ENCODE peak calls at places on chromosomes 5 and 9, in four cellular contexts. A is D341Med, E is amniotic epithelial cell, N is left cardiac atrium. G is an unnamed sample.
A peak's percentile ranks its signal among the peaks of the same experiment; 100 is the strongest.

GRCh38 chr9:95793924-95794828 is 81.3 kb upstream of the ERCC6L2 start:
- DNase-seq in A (no peak), N (no peak), E (peak; percentile 36), G (no peak)

GRCh38 chr9:112000743-112001142 is 104.1 kb downstream of the UGCG start:
- DNase-seq in E (peak; percentile 40), A (no peak), N (no peak), G (no peak)

GRCh38 chr9:123584202-123585176 is 228.5 kb downstream of the CRB2 start:
- DNase-seq in N (no peak), A (no peak), E (no peak), G (no peak)

GRCh38 chr5:55278778-55279177 is 28.7 kb downstream of the DHX29 start:
- DNase-seq in N (no peak), A (no peak), E (peak; percentile 64), G (no peak)

GRCh38 chr9:104900871-104901270 is 27.1 kb downstream of the ABCA1 start:
- DNase-seq in E (no peak), N (no peak), A (no peak), G (no peak)

GRCh38 chr5:148909001-148909400 is 82.6 kb downstream of the ADRB2 start:
- DNase-seq in N (no peak), A (no peak), E (peak; percentile 11), G (no peak)

GRCh38 chr9:138003485-138004190 is 126.1 kb downstream of the CACNA1B start:
- DNase-seq in N (no peak), E (no peak), A (no peak), G (no peak)

GRCh38 chr9:69976165-69976564 is 67.5 kb upstream of the MAMDC2 start:
- DNase-seq in E (peak; percentile 81), N (no peak), A (no peak), G (peak; percentile 37)

GRCh38 chr5:14172149-14172795 is 29.1 kb downstream of the TRIO start:
- DNase-seq in N (no peak), E (no peak), A (no peak), G (no peak)

GRCh38 chr5:56717253-56717987 is 97.9 kb upstream of the MAP3K1 start:
- DNase-seq in N (no peak), A (no peak), E (peak; percentile 24), G (no peak)

GRCh38 chr5:15966066-15966640 is 213.4 kb downstream of the MARCHF11 start:
- DNase-seq in N (no peak), E (peak; percentile 42), A (no peak), G (no peak)

GRCh38 chr9:127912882-127913281 is 4.0 kb downstream of the ST6GALNAC4 start:
- DNase-seq in A (no peak), E (no peak), N (no peak), G (no peak)

GRCh38 chr5:69367697-69368279 is 1.5 kb downstream of the AK6 start:
- DNase-seq in A (no peak), E (no peak), N (no peak), G (no peak)

GRCh38 chr9:71446081-71446480 is 322.2 kb downstream of the CEMIP2 start:
- DNase-seq in A (no peak), N (no peak), E (no peak), G (peak; percentile 19)

GRCh38 chr5:58944221-58944620 is 361.3 kb downstream of the RAB3C start:
- DNase-seq in E (no peak), A (no peak), N (no peak), G (no peak)

GRCh38 chr5:149694007-149694406 is 36.1 kb upstream of the PPARGC1B start:
- DNase-seq in N (peak; percentile 62), E (no peak), A (no peak), G (peak; percentile 11)

GRCh38 chr5:9544502-9545300 is 1.2 kb downstream of the SEMA5A start:
- DNase-seq in E (peak; percentile 67), N (peak; percentile 82), A (peak; percentile 67), G (peak; percentile 94)

GRCh38 chr9:4435197-4435596 is 55.1 kb upstream of the SLC1A1 start:
- DNase-seq in A (no peak), N (no peak), E (peak; percentile 87), G (no peak)

GRCh38 chr9:125513634-125514413 is 193.2 kb downstream of the MAPKAP1 start:
- DNase-seq in N (peak; percentile 31), A (no peak), E (peak; percentile 88), G (no peak)

GRCh38 chr9:93156475-93157008 is 22.5 kb upstream of the NINJ1 start:
- DNase-seq in E (no peak), A (no peak), N (no peak), G (no peak)

GRCh38 chr5:147690595-147690994 is 91.9 kb downstream of the JAKMIP2 start:
- DNase-seq in N (no peak), A (peak; percentile 32), E (peak; percentile 5), G (peak; percentile 49)

GRCh38 chr5:146660381-146660960 is 144.5 kb upstream of the GPR151 start:
- DNase-seq in E (no peak), N (no peak), A (no peak), G (no peak)

GRCh38 chr5:29568028-29568427 is 1625.5 kb upstream of the CDH6 start:
- DNase-seq in N (no peak), A (no peak), E (no peak), G (no peak)

GRCh38 chr5:78320461-78320860 is 26.0 kb upstream of the AP3B1 start:
- DNase-seq in A (peak; percentile 34), N (no peak), E (peak; percentile 49), G (no peak)

GRCh38 chr5:67887648-67888047 is 327.9 kb upstream of the PIK3R1 start:
- DNase-seq in N (no peak), A (no peak), E (no peak), G (no peak)

GRCh38 chr9:76166436-76166959 is 227.7 kb downstream of the RFK start:
- DNase-seq in A (no peak), N (no peak), E (no peak), G (peak; percentile 17)

GRCh38 chr5:108259306-108259705 is 122.6 kb downstream of the FBXL17 start:
- DNase-seq in E (peak; percentile 77), N (no peak), A (no peak), G (no peak)

GRCh38 chr5:171120986-171121622 is 187.9 kb upstream of the TLX3 start:
- DNase-seq in A (no peak), E (no peak), N (no peak), G (no peak)

GRCh38 chr9:22009563-22009867 is 410 bp upstream of the CDKN2B start:
- DNase-seq in A (no peak), N (no peak), E (no peak), G (no peak)

GRCh38 chr5:105057001-105057436 is 1494.4 kb upstream of the NUDT12 start:
- DNase-seq in A (no peak), E (no peak), N (no peak), G (peak; percentile 6)

GRCh38 chr9:77848897-77849296 is 182.7 kb downstream of the GNAQ start:
- DNase-seq in A (no peak), N (peak; percentile 69), E (peak; percentile 91), G (no peak)

G was measured in WERI-Rb-1.